ENCODE peak calls at places on chromosomes 16 and 17, in nine cellular contexts. D is PC-3, H is IMR-90, E is NT2/D1, M is HCT116, P is astrocyte, C is HepG2, B is neural progenitor cell, G is endothelial cell of umbilical vein. X is an unnamed sample.

GRCh38 chr16:52677487-52677886 is 130.5 kb upstream of the TOX3 start:
- DNase-seq in D (no peak), H (no peak), E (no peak), M (no peak), P (no peak), C (no peak), B (no peak), G (no peak), X (no peak)

GRCh38 chr17:81888105-81888987 is 3.0 kb downstream of the ALYREF start:
- DNase-seq in D (no peak), H (no peak), E (no peak), M (no peak), P (no peak), C (no peak), B (no peak), G (no peak), X (no peak)

GRCh38 chr16:4212207-4212933 is 29.5 kb downstream of the SRL start:
- DNase-seq in D (no peak), H (no peak), E (no peak), M (no peak), P (no peak), C (no peak), B (no peak), G (no peak), X (no peak)

GRCh38 chr16:88339926-88340754 is 42.6 kb upstream of the ZNF469 start:
- DNase-seq in D (peak; percentile 25), H (no peak), E (no peak), M (no peak), P (no peak), C (no peak), B (no peak), G (no peak), X (no peak)

GRCh38 chr16:588889-589657 is 793 bp upstream of the RAB40C start:
- DNase-seq in D (peak; percentile 85), H (peak; percentile 92), E (peak; percentile 93), M (peak; percentile 75), P (peak; percentile 86), C (peak; percentile 89), B (peak; percentile 96), G (peak; percentile 98), X (peak; percentile 97)

GRCh38 chr17:40361063-40361924 is 3.2 kb downstream of the GJD3 start:
- DNase-seq in D (no peak), H (no peak), E (no peak), M (no peak), P (no peak), C (no peak), B (no peak), G (no peak), X (no peak)

GRCh38 chr17:6094453-6094852 is 24.3 kb downstream of the WSCD1 start:
- DNase-seq in D (no peak), H (no peak), E (no peak), M (no peak), P (no peak), C (no peak), B (no peak), G (no peak), X (no peak)

GRCh38 chr16:48347191-48347860 is 37.9 kb downstream of the SIAH1 start:
- DNase-seq in D (no peak), H (no peak), E (no peak), M (no peak), P (no peak), C (no peak), B (no peak), G (no peak), X (no peak)

GRCh38 chr17:39979021-39979660 is 1.5 kb upstream of the PSMD3 start:
- DNase-seq in D (peak; percentile 66), H (peak; percentile 96), E (no peak), M (no peak), P (peak; percentile 95), C (no peak), B (no peak), G (no peak), X (peak; percentile 61)

GRCh38 chr16:72198021-72198420 is 26.1 kb upstream of the PMFBP1 start:
- DNase-seq in D (no peak), H (peak; percentile 80), E (no peak), M (no peak), P (peak; percentile 69), C (no peak), B (no peak), G (peak; percentile 59), X (peak; percentile 75)

GRCh38 chr17:77628035-77628434 is 330.5 kb upstream of the TNRC6C start:
- DNase-seq in D (no peak), H (no peak), E (no peak), M (no peak), P (no peak), C (no peak), B (no peak), G (no peak), X (no peak)

GRCh38 chr16:22425036-22425801 is 50.8 kb upstream of the CDR2 start:
- DNase-seq in D (no peak), H (no peak), E (no peak), M (no peak), P (no peak), C (no peak), B (no peak), G (no peak), X (peak; percentile 68)

GRCh38 chr17:57466042-57466471 is 209.7 kb downstream of the MSI2 start:
- DNase-seq in D (no peak), H (no peak), E (peak; percentile 62), M (no peak), P (no peak), C (no peak), B (peak; percentile 78), G (no peak), X (no peak)
- H3K9ac ChIP-seq in D (no peak overlapping the region), H (no peak overlapping the region), E (peak overlapping the region; percentile 58), M (no peak overlapping the region), P (peak overlapping the region; percentile 30), C (no peak overlapping the region), B (no peak overlapping the region), G (no peak overlapping the region), X (no peak overlapping the region)

GRCh38 chr17:47762733-47763132 is 29.7 kb downstream of the TBX21 start:
- DNase-seq in D (no peak), H (no peak), E (no peak), M (no peak), P (no peak), C (no peak), B (no peak), G (no peak), X (no peak)
- H3K9me3 ChIP-seq in D (peaks cover 15% of the 10 kb centered on the region), H (peaks cover 8% of the 10 kb centered on the region), E (peaks cover 15% of the 10 kb centered on the region), M (peaks cover 11% of the 10 kb centered on the region), P (peaks cover 4% of the 10 kb centered on the region), C (no peaks in the 10 kb centered on the region), B (peaks cover 6% of the 10 kb centered on the region), G (no peaks in the 10 kb centered on the region), X (peaks cover 38% of the 10 kb centered on the region)

DNA sequence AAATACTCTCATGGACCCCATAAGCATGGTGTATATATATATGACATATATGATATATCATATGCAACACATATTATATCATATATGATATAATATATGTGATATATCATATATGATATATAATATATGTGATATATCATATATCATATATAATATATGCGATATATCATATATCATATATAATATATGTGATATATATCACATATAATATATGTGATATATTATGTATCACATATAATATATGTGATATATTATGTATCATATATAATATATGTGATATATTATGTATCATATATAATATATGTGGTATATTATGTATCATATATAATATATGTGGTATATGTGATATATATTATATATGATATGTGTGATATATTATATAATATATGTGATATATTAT is 21.9 kb upstream of the MAPK3 start:
- DNase-seq in D (no peak), H (no peak), E (no peak), M (no peak), P (no peak), C (no peak), B (no peak), G (no peak), X (no peak)
- H3K4me3 ChIP-seq in D (no peak overlapping the region), H (no peak overlapping the region), E (no peak overlapping the region), M (no peak overlapping the region), P (no peak overlapping the region), C (no peak overlapping the region), B (no peak overlapping the region), G (no peak overlapping the region), X (no peak overlapping the region)

DNA sequence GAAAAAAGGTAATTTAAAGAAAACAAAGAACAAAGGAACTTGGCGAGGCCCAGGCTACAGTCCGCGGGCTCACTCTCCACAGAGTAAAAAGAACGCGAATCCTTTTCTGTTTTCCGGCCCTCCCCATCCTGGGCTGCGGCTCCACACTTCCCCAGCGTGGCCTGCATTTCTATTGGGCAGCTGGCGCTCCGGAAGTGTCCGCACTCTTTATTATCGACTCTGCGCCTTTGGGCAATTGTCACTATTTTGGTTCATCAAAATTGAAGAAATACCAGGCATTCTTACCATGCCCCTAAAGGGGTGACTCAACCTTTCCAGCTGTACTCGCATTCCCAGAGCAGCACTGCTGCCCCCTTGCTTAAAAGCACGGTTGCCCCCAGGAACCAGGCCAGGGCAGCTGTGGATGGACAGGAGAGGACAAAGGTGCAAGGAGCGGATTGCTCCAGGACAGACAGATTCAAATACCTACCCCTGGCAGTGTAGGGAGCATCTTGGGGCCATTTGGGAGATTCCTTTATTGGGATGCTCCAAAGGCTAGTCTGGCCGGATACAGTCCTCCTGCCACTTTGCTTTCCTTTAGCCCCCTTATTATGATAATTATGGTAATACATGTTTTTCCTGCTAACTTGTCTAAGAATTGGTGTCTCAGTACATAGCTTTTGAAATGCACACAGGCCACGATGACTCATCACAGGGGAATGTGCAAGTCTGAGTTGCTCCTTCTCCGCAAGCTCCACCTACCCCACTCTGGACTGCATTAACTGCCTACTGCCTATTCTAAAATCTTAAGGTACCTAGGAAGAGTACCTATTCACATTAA is 985 bp upstream of the SLFN12 start:
- DNase-seq in D (peak; percentile 88), H (peak; percentile 100), E (peak; percentile 80), M (peak; percentile 85), P (peak; percentile 99), C (peak; percentile 81), B (peak; percentile 36), G (peak; percentile 96), X (peak; percentile 96)
- H3K9ac ChIP-seq in D (no peak overlapping the region), H (peak overlapping the region; percentile 86), E (no peak overlapping the region), M (no peak overlapping the region), P (peak overlapping the region; percentile 85), C (no peak overlapping the region), B (no peak overlapping the region), G (peak overlapping the region; percentile 95), X (peak overlapping the region; percentile 97)

GRCh38 chr16:35744084-35744483 is 2284.7 kb downstream of the TP53TG3F start:
- DNase-seq in D (no peak), H (no peak), E (no peak), M (no peak), P (no peak), C (no peak), B (no peak), G (no peak), X (no peak)
- H3K9me3 ChIP-seq in D (no peaks in the 10 kb centered on the region), H (peaks cover 18% of the 10 kb centered on the region), E (peaks cover 25% of the 10 kb centered on the region), M (no peaks in the 10 kb centered on the region), P (peaks cover 3% of the 10 kb centered on the region), C (peaks cover 100% of the 10 kb centered on the region), B (peaks cover 3% of the 10 kb centered on the region), G (peaks cover 2% of the 10 kb centered on the region), X (no peaks in the 10 kb centered on the region)

GRCh38 chr17:27348196-27348595 is 54.3 kb downstream of the WSB1 start:
- DNase-seq in D (no peak), H (no peak), E (no peak), M (no peak), P (no peak), C (no peak), B (no peak), G (peak; percentile 61), X (no peak)
- H3K4me3 ChIP-seq in D (peak overlapping the region; percentile 42), H (no peak overlapping the region), E (no peak overlapping the region), M (peak overlapping the region; percentile 60), P (no peak overlapping the region), C (no peak overlapping the region), B (peak overlapping the region; percentile 47), G (no peak overlapping the region), X (no peak overlapping the region)

GRCh38 chr17:44121997-44122824 is 1.2 kb downstream of the HDAC5 start:
- DNase-seq in D (no peak), H (no peak), E (no peak), M (no peak), P (no peak), C (no peak), B (peak; percentile 43), G (no peak), X (no peak)
- H3K9ac ChIP-seq in D (peak overlapping the region; percentile 77), H (peak overlapping the region; percentile 67), E (peak overlapping the region; percentile 87), M (peak overlapping the region; percentile 74), P (peak overlapping the region; percentile 89), C (peak overlapping the region; percentile 87), B (peak overlapping the region; percentile 85), G (peak overlapping the region; percentile 86), X (peak overlapping the region; percentile 92)